ENCODE peak calls at places on chromosomes 11 and 22, in five cellular contexts. One of them, this sample, is unnamed.

GRCh38 chr11:27427183-27427980 is 45.2 kb downstream of the LGR4 start:
- DNase-seq in brain microvascular endothelial cell: no peak
- DNase-seq in mesendoderm: peak; percentile 73
- DNase-seq in HCT116: no peak
- DNase-seq in neuronal stem cell: no peak
- DNase-seq in this sample: no peak

GRCh38 chr22:38205261-38206128 is 3.7 kb downstream of the MAFF start:
- DNase-seq in brain microvascular endothelial cell: peak; percentile 78
- DNase-seq in mesendoderm: no peak
- DNase-seq in HCT116: no peak
- DNase-seq in neuronal stem cell: no peak
- DNase-seq in this sample: peak; percentile 62

GRCh38 chr22:43399338-43399979 is 12.4 kb upstream of the MPPED1 start:
- DNase-seq in brain microvascular endothelial cell: no peak
- DNase-seq in mesendoderm: no peak
- DNase-seq in HCT116: no peak
- DNase-seq in neuronal stem cell: no peak
- DNase-seq in this sample: peak; percentile 30

GRCh38 chr11:9688716-9689511 is 25.0 kb downstream of the SWAP70 start:
- DNase-seq in brain microvascular endothelial cell: peak; percentile 76
- DNase-seq in mesendoderm: peak; percentile 46
- DNase-seq in HCT116: no peak
- DNase-seq in neuronal stem cell: no peak
- DNase-seq in this sample: no peak

GRCh38 chr11:13207665-13208594 is 69.7 kb upstream of the BMAL1 start:
- DNase-seq in brain microvascular endothelial cell: peak; percentile 82
- DNase-seq in mesendoderm: peak; percentile 85
- DNase-seq in HCT116: no peak
- DNase-seq in neuronal stem cell: no peak
- DNase-seq in this sample: peak; percentile 54

GRCh38 chr11:4647795-4648194 is 4.0 kb downstream of the OR51E1 start:
- DNase-seq in brain microvascular endothelial cell: no peak
- DNase-seq in mesendoderm: no peak
- DNase-seq in HCT116: no peak
- DNase-seq in neuronal stem cell: no peak
- DNase-seq in this sample: no peak

GRCh38 chr11:86869531-86869930 is 69.2 kb downstream of the PRSS23 start:
- DNase-seq in brain microvascular endothelial cell: no peak
- DNase-seq in mesendoderm: no peak
- DNase-seq in HCT116: no peak
- DNase-seq in neuronal stem cell: no peak
- DNase-seq in this sample: no peak

GRCh38 chr11:28343304-28344233 is 235.4 kb downstream of the METTL15 start:
- DNase-seq in brain microvascular endothelial cell: peak; percentile 80
- DNase-seq in mesendoderm: peak; percentile 44
- DNase-seq in HCT116: peak; percentile 45
- DNase-seq in neuronal stem cell: no peak
- DNase-seq in this sample: no peak

GRCh38 chr11:56273854-56274253 is at the start of gene OR5T1:
- DNase-seq in brain microvascular endothelial cell: no peak
- DNase-seq in mesendoderm: no peak
- DNase-seq in HCT116: no peak
- DNase-seq in neuronal stem cell: no peak
- DNase-seq in this sample: no peak

GRCh38 chr11:74086242-74086884 is 77.5 kb upstream of the UCP3 start:
- DNase-seq in brain microvascular endothelial cell: no peak
- DNase-seq in mesendoderm: no peak
- DNase-seq in HCT116: no peak
- DNase-seq in neuronal stem cell: no peak
- DNase-seq in this sample: no peak

GRCh38 chr11:74090701-74091100 is 80.1 kb downstream of the C2CD3 start:
- DNase-seq in brain microvascular endothelial cell: no peak
- DNase-seq in mesendoderm: peak; percentile 10
- DNase-seq in HCT116: no peak
- DNase-seq in neuronal stem cell: no peak
- DNase-seq in this sample: no peak

GRCh38 chr11:74081428-74081827 is 72.5 kb upstream of the UCP3 start:
- DNase-seq in brain microvascular endothelial cell: no peak
- DNase-seq in mesendoderm: no peak
- DNase-seq in HCT116: no peak
- DNase-seq in neuronal stem cell: no peak
- DNase-seq in this sample: no peak

GRCh38 chr11:74084796-74085541 is 76.1 kb upstream of the UCP3 start:
- DNase-seq in brain microvascular endothelial cell: no peak
- DNase-seq in mesendoderm: no peak
- DNase-seq in HCT116: no peak
- DNase-seq in neuronal stem cell: no peak
- DNase-seq in this sample: no peak

GRCh38 chr11:74085542-74085892 is 76.6 kb upstream of the UCP3 start:
- DNase-seq in brain microvascular endothelial cell: no peak
- DNase-seq in mesendoderm: no peak
- DNase-seq in HCT116: no peak
- DNase-seq in neuronal stem cell: no peak
- DNase-seq in this sample: no peak
- H3K36me3 ChIP-seq in brain microvascular endothelial cell: peaks cover 7% of the 10 kb centered on the region
- H3K36me3 ChIP-seq in mesendoderm: no peaks in the 10 kb centered on the region
- H3K36me3 ChIP-seq in HCT116: peaks cover 10% of the 10 kb centered on the region
- H3K36me3 ChIP-seq in neuronal stem cell: peaks cover 11% of the 10 kb centered on the region
- H3K36me3 ChIP-seq in this sample: peaks cover 68% of the 10 kb centered on the region

GRCh38 chr22:24441406-24442351 is 14.3 kb downstream of the ADORA2A start:
- DNase-seq in brain microvascular endothelial cell: no peak
- DNase-seq in mesendoderm: no peak
- DNase-seq in HCT116: no peak
- DNase-seq in neuronal stem cell: no peak
- DNase-seq in this sample: no peak

GRCh38 chr22:24442352-24442744 is 14.9 kb downstream of the ADORA2A start:
- DNase-seq in brain microvascular endothelial cell: no peak
- DNase-seq in mesendoderm: no peak
- DNase-seq in HCT116: no peak
- DNase-seq in neuronal stem cell: no peak
- DNase-seq in this sample: no peak

GRCh38 chr22:24440718-24441405 is 13.5 kb downstream of the ADORA2A start:
- DNase-seq in brain microvascular endothelial cell: no peak
- DNase-seq in mesendoderm: no peak
- DNase-seq in HCT116: no peak
- DNase-seq in neuronal stem cell: no peak
- DNase-seq in this sample: no peak

GRCh38 chr22:24437820-24438328 is 10.5 kb downstream of the ADORA2A start:
- DNase-seq in brain microvascular endothelial cell: no peak
- DNase-seq in mesendoderm: peak; percentile 57
- DNase-seq in HCT116: no peak
- DNase-seq in neuronal stem cell: no peak
- DNase-seq in this sample: no peak

DNA sequence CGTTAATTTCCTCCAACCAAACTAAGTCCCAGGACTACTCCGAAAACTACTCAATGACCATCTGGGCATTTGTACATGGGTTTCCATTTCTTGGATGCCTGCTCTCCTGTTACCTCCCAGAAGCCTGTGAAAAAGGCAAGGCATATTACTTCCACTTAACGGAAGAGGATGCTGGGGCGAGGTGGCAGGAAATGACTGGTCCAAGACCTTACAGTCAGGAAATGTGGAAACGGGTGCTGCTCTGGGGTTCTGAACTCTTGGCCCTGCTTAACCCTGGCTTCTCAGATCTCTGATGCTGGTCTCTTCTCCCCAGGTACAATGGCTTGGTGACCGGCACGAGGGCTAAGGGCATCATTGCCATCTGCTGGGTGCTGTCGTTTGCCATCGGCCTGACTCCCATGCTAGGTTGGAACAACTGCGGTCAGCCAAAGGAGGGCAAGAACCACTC is 12.9 kb downstream of the ADORA2A start:
- DNase-seq in brain microvascular endothelial cell: no peak
- DNase-seq in mesendoderm: no peak
- DNase-seq in HCT116: no peak
- DNase-seq in neuronal stem cell: no peak
- DNase-seq in this sample: no peak
- H3K36me3 ChIP-seq in brain microvascular endothelial cell: no peaks in the 10 kb centered on the region
- H3K36me3 ChIP-seq in mesendoderm: no peaks in the 10 kb centered on the region
- H3K36me3 ChIP-seq in HCT116: no peaks in the 10 kb centered on the region
- H3K36me3 ChIP-seq in neuronal stem cell: no peaks in the 10 kb centered on the region
- H3K36me3 ChIP-seq in this sample: peaks cover 19% of the 10 kb centered on the region

GRCh38 chr22:31279327-31279669 is 13.0 kb downstream of the PIK3IP1 start:
- DNase-seq in brain microvascular endothelial cell: no peak
- DNase-seq in mesendoderm: no peak
- DNase-seq in HCT116: no peak
- DNase-seq in neuronal stem cell: no peak
- DNase-seq in this sample: no peak

GRCh38 chr22:31278643-31279326 is 13.5 kb downstream of the PIK3IP1 start:
- DNase-seq in brain microvascular endothelial cell: no peak
- DNase-seq in mesendoderm: no peak
- DNase-seq in HCT116: no peak
- DNase-seq in neuronal stem cell: no peak
- DNase-seq in this sample: no peak

GRCh38 chr22:31277741-31278642 is 14.3 kb downstream of the PIK3IP1 start:
- DNase-seq in brain microvascular endothelial cell: no peak
- DNase-seq in mesendoderm: no peak
- DNase-seq in HCT116: no peak
- DNase-seq in neuronal stem cell: no peak
- DNase-seq in this sample: no peak

GRCh38 chr22:31281733-31282132 is 10.6 kb downstream of the PIK3IP1 start:
- DNase-seq in brain microvascular endothelial cell: no peak
- DNase-seq in mesendoderm: no peak
- DNase-seq in HCT116: no peak
- DNase-seq in neuronal stem cell: no peak
- DNase-seq in this sample: no peak

GRCh38 chr22:31279821-31280496 is 12.3 kb downstream of the PIK3IP1 start:
- DNase-seq in brain microvascular endothelial cell: no peak
- DNase-seq in mesendoderm: no peak
- DNase-seq in HCT116: no peak
- DNase-seq in neuronal stem cell: no peak
- DNase-seq in this sample: no peak
- H3K36me3 ChIP-seq in brain microvascular endothelial cell: peaks cover 22% of the 10 kb centered on the region
- H3K36me3 ChIP-seq in mesendoderm: peaks cover under 1% of the 10 kb centered on the region
- H3K36me3 ChIP-seq in HCT116: peaks cover 5% of the 10 kb centered on the region
- H3K36me3 ChIP-seq in neuronal stem cell: peaks cover 18% of the 10 kb centered on the region
- H3K36me3 ChIP-seq in this sample: peaks cover 93% of the 10 kb centered on the region

GRCh38 chr11:108269583-108269982 is 46.7 kb downstream of the ATM start:
- DNase-seq in brain microvascular endothelial cell: no peak
- DNase-seq in mesendoderm: no peak
- DNase-seq in HCT116: no peak
- DNase-seq in neuronal stem cell: no peak
- DNase-seq in this sample: no peak
- H3K36me3 ChIP-seq in brain microvascular endothelial cell: peaks cover 28% of the 10 kb centered on the region
- H3K36me3 ChIP-seq in mesendoderm: peaks cover 4% of the 10 kb centered on the region
- H3K36me3 ChIP-seq in HCT116: peaks cover 5% of the 10 kb centered on the region
- H3K36me3 ChIP-seq in neuronal stem cell: peaks cover 7% of the 10 kb centered on the region
- H3K36me3 ChIP-seq in this sample: peaks cover 70% of the 10 kb centered on the region

DNA sequence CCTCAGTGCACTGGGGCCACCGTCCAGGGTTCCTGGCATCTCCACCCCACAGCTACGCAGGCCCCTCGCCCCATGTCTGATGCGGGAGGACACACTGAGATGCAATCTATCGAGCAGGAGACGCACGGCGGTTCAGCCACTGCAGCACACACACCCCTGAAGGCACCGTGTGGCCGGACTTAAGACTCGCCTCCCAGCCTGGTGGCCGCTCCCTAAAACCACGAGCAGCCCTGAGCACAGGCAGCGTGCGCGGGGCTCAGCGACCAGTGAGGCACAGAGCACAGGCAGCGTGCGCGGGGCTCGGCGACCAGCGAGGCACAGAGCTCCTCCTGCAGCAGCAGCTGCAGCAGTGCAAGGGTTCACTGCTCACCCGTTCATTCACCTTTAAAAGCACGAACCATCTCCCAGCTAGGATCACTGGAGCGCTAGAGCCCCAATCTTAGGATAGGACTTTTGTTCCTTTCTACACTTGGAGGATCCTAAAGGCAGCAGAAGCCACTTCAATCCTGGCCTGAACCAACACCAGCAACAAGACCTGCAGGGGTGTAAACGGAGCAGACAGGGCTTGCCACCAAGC is 31.4 kb downstream of the TOLLIP start:
- DNase-seq in brain microvascular endothelial cell: no peak
- DNase-seq in mesendoderm: no peak
- DNase-seq in HCT116: no peak
- DNase-seq in neuronal stem cell: no peak
- DNase-seq in this sample: no peak
- H3K36me3 ChIP-seq in brain microvascular endothelial cell: peaks cover 28% of the 10 kb centered on the region
- H3K36me3 ChIP-seq in mesendoderm: no peaks in the 10 kb centered on the region
- H3K36me3 ChIP-seq in HCT116: no peaks in the 10 kb centered on the region
- H3K36me3 ChIP-seq in neuronal stem cell: peaks cover 14% of the 10 kb centered on the region
- H3K36me3 ChIP-seq in this sample: peaks cover 83% of the 10 kb centered on the region

DNA sequence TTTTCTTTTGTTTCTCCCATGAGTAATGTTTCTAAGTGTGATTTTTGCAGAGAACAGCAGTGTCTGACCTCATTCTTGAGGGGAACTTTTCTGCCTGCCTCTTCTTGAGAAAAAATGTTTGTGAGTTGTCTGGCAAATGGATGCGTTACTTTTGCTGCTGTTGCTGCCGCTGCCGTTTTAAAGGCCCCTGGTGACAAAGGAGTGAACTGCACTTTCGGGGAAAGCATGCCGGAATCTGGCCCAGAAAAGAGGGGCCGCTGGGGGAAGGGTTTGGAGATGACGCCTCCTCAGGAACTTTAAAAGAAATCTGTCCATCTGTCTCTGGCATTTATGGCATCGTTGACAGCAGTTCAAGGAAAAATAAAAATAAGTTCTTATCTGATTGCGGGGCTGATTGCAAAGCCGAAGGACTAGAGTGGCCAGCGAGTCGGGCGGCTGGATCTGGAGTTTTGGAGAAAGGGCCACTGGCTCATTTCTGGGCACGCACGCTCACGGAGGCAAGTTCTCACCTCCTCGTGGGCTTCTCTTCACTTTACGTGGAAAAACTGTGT is 16.5 kb downstream of the ZBTB16 start:
- DNase-seq in brain microvascular endothelial cell: peak; percentile 44
- DNase-seq in mesendoderm: peak; percentile 77
- DNase-seq in HCT116: peak; percentile 6
- DNase-seq in neuronal stem cell: peak; percentile 32
- DNase-seq in this sample: no peak
- H3K36me3 ChIP-seq in brain microvascular endothelial cell: no peaks in the 10 kb centered on the region
- H3K36me3 ChIP-seq in mesendoderm: no peaks in the 10 kb centered on the region
- H3K36me3 ChIP-seq in HCT116: no peaks in the 10 kb centered on the region
- H3K36me3 ChIP-seq in neuronal stem cell: peaks cover 5% of the 10 kb centered on the region
- H3K36me3 ChIP-seq in this sample: peaks cover 80% of the 10 kb centered on the region

GRCh38 chr11:18404062-18404461 is 8.1 kb upstream of the LDHC start:
- DNase-seq in brain microvascular endothelial cell: no peak
- DNase-seq in mesendoderm: no peak
- DNase-seq in HCT116: no peak
- DNase-seq in neuronal stem cell: no peak
- DNase-seq in this sample: no peak

DNA sequence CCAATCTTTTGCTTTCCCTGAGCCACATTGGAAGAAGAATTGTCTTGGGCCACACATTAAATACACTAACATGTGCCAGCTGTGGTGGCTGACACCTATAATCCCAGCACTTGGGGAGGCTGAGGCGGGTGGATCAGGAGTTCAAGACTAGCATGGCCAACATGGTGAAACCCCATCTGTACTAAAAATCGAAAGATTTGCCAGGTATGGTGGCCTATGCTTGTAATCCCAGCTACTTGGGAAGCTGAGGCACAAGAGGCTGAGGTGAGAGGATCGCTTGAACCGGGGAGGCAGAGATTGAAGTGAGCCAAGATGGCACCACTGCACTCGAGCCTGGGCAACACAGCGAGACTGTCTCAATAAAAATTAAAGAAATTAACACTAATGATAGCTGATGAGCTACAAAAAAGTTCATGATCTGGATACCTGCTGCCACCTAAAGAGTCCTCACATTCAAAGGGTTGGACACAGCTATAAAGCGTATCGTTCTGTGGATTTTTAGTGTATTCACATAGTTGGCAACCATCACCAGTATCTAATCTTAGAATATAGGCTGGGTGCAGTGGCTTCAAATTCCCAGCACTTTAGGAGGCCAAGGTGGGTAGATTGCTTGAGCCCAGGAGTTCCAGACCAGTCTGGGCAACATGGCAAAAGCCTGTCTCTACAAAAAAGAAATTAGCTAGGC is 3.4 kb upstream of the LDHC start:
- DNase-seq in brain microvascular endothelial cell: no peak
- DNase-seq in mesendoderm: no peak
- DNase-seq in HCT116: no peak
- DNase-seq in neuronal stem cell: no peak
- DNase-seq in this sample: no peak
- H3K36me3 ChIP-seq in brain microvascular endothelial cell: peaks cover 52% of the 10 kb centered on the region
- H3K36me3 ChIP-seq in mesendoderm: peaks cover 11% of the 10 kb centered on the region
- H3K36me3 ChIP-seq in HCT116: peaks cover 28% of the 10 kb centered on the region
- H3K36me3 ChIP-seq in neuronal stem cell: peaks cover 3% of the 10 kb centered on the region
- H3K36me3 ChIP-seq in this sample: peaks cover 53% of the 10 kb centered on the region

This sample was measured in lower lobe of right lung.